ENCODE peak calls at places on chromosome 5, in ten cellular contexts. V is uterus; Y is astrocyte; X is neuronal stem cell; U is left ventricle myocardium inferior; N is SJSA1; E is body of pancreas; M is CD8-positive, alpha-beta memory T cell; K is pancreas; I is neural progenitor cell. R is an unnamed sample.

GRCh38 chr5:178989311-178989710 is 5.8 kb downstream of the GRM6 start:
- DNase-seq in K (no peak), M (no peak), V (no peak), U (no peak), Y (no peak), I (no peak), E (no peak), X (no peak), N (no peak), R (no peak)

GRCh38 chr5:98891591-98891990 is 37.2 kb downstream of the CHD1 start:
- DNase-seq in Y (no peak), K (no peak), X (no peak), N (no peak), M (no peak), U (no peak), I (no peak), V (no peak), E (no peak), R (no peak)

GRCh38 chr5:68071731-68072130 is 143.8 kb upstream of the PIK3R1 start:
- DNase-seq in E (no peak), N (no peak), K (no peak), V (no peak), X (no peak), M (no peak), Y (peak; percentile 26), U (no peak), I (no peak), R (no peak)

GRCh38 chr5:73322453-73323076 is 126.0 kb downstream of the FOXD1 start:
- DNase-seq in Y (no peak), M (no peak), E (no peak), X (no peak), U (no peak), N (no peak), I (no peak), K (no peak), V (no peak), R (no peak)

GRCh38 chr5:32110081-32110696 is 63.9 kb downstream of the GOLPH3 start:
- DNase-seq in X (no peak), V (no peak), K (no peak), E (no peak), U (no peak), I (no peak), M (no peak), Y (no peak), N (no peak), R (no peak)

GRCh38 chr5:28499764-28500290 is 1461.4 kb upstream of the CDH9 start:
- DNase-seq in Y (peak; percentile 49), I (no peak), V (no peak), U (no peak), M (no peak), X (no peak), E (no peak), K (no peak), N (no peak), R (no peak)

GRCh38 chr5:107430077-107430625 is 240.6 kb downstream of the EFNA5 start:
- DNase-seq in K (no peak), X (no peak), Y (no peak), V (no peak), M (no peak), N (no peak), U (no peak), I (no peak), E (no peak), R (no peak)

GRCh38 chr5:112594060-112594850 is 143.4 kb upstream of the APC start:
- DNase-seq in I (no peak), U (no peak), Y (peak; percentile 3), N (no peak), X (no peak), K (no peak), E (peak; percentile 22), V (no peak), M (no peak), R (no peak)

GRCh38 chr5:149452007-149452664 is 73.0 kb upstream of the IL17B start:
- DNase-seq in K (peak; percentile 13), U (peak; percentile 49), N (peak; percentile 76), X (no peak), I (peak; percentile 57), Y (peak; percentile 56), M (no peak), V (peak; percentile 70), E (peak; percentile 46), R (no peak)

GRCh38 chr5:159781626-159782157 is 134.6 kb upstream of the ADRA1B start:
- DNase-seq in K (no peak), X (no peak), E (no peak), V (no peak), U (no peak), N (no peak), I (no peak), M (no peak), Y (no peak), R (no peak)

GRCh38 chr5:58671155-58671554 is 88.3 kb downstream of the RAB3C start:
- DNase-seq in N (no peak), I (no peak), U (no peak), M (no peak), E (peak; percentile 43), V (no peak), X (no peak), K (no peak), Y (no peak), R (no peak)

GRCh38 chr5:58666598-58667595 is 84.0 kb downstream of the RAB3C start:
- DNase-seq in K (no peak), X (peak; percentile 1), E (no peak), I (peak; percentile 61), U (no peak), V (peak; percentile 30), M (no peak), N (no peak), Y (no peak), R (no peak)

GRCh38 chr5:58670620-58671019 is 87.7 kb downstream of the RAB3C start:
- DNase-seq in E (no peak), U (no peak), K (no peak), Y (no peak), N (no peak), M (no peak), X (no peak), I (no peak), V (no peak), R (no peak)

DNA sequence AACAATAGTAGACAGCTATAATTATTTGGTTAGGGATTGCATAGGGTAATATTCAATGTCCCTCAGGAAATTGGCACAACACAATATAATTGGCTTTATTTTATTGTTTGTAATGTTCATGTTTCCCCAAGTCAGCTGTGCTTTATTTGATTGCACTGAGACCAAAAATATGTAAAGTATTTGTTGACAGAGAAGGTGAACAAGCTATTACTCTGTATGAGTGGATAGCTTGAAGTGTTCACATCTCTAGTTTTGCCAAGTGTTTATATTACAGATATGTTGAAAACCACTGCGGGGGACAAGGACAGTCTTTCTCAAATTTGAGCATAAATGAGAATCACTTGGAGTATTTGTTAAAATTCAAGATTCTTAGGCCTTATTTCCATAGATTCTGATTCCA is 83.3 kb downstream of the RAB3C start:
- DNase-seq in E (no peak), M (no peak), X (no peak), V (no peak), Y (no peak), U (no peak), N (no peak), K (no peak), I (no peak), R (no peak)
- H3K27ac ChIP-seq in E (no peak overlapping the region), M (no peak overlapping the region), X (no peak overlapping the region), V (peak overlapping the region; percentile 38), Y (no peak overlapping the region), U (peak overlapping the region; percentile 47), N (no peak overlapping the region), K (no peak overlapping the region), I (no peak overlapping the region), R (no peak overlapping the region)

DNA sequence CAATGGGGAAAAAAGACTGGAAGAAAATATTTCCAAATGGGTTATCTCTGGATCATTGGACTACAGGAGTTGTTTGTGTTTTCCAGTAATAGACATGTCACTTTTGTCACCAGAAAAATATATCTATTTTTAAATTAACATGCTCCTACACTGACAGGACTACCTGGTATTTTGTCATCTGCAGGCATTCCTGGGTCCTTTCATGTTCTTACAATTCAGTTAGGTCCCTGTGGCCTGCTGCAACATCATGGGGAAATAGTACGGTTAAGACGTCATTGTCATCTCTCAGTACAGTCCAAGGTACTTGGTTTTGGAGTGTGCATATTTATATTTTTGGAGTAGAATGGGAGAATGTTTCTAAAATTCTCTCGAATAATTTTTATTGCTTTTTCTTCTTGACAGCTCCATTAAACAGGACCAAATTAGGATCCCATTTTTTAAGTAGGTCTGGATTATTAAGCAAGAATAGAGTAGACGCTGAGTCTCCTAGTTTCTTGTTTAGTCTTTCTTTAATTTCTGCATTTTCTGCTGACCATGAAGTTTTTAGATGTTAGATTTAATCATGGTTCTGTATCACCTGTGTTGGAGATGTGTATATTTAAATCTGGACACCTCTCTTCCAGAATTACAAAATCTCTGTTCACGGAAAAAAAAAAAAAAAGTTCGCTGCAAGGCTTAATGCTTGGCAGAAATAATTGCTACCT is 46.9 kb downstream of the SLC22A5 start:
- DNase-seq in I (no peak), V (no peak), K (no peak), M (no peak), N (no peak), X (no peak), U (no peak), E (no peak), Y (no peak), R (no peak)
- H3K4me1 ChIP-seq in I (peaks cover 12% of the 10 kb centered on the region), V (peaks cover 5% of the 10 kb centered on the region), K (peaks cover 45% of the 10 kb centered on the region), M (peaks cover 84% of the 10 kb centered on the region), N (peaks cover 42% of the 10 kb centered on the region), X (peaks cover 3% of the 10 kb centered on the region), U (peaks cover 100% of the 10 kb centered on the region), E (peaks cover 69% of the 10 kb centered on the region), Y (peaks cover 23% of the 10 kb centered on the region), R (peaks cover 76% of the 10 kb centered on the region)

DNA sequence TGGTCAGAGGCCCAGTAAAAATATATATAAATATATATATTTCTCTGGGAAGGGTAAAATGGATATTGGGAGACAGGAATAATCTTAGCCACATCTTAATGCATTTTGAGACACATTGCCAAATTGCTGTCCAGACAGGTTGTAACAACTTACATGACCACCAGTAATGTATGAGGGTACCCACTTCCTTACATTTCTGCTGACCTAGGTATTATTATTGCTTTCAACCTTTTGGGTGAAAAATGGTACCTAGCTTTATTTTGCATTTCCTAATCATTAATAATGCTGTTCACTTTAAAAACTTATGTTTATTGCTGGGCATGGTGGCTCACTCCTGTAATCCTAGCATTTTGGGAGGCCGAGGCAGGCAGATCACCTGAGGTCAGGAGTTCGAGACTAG is 61.5 kb downstream of the MEGF10 start:
- DNase-seq in E (no peak), N (no peak), K (no peak), X (no peak), V (no peak), I (no peak), M (no peak), U (no peak), Y (no peak), R (no peak)
- H3K27ac ChIP-seq in E (no peak overlapping the region), N (peak overlapping the region; percentile 9), K (no peak overlapping the region), X (no peak overlapping the region), V (no peak overlapping the region), I (no peak overlapping the region), M (no peak overlapping the region), U (no peak overlapping the region), Y (no peak overlapping the region), R (no peak overlapping the region)

DNA sequence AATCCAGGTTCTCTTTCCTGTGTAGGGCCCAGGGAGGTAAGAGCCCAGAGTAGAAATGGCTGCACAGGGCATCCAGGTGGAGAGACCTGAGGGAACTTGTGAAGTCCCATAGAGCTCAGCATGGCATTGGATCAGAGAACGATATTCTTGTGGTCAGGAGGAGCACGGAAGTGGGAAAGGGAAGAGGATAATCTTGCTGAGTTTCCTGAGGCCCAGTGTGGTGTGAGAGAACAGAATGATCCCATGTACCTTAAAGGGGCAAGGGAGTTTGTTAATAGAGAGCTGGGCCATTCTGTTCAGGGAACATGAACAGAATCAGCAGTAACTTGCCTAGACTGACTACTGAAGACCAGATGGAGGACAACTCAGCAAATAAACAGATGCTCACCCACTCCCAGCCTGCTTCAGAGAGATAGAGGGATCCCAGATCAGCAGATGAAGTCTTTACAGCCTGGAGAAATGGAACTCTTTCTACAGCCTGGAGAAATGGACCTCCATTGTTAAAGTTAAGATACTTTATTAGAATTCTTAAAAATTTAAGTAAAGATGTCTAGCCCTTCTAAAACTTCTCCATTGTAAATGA is 119.7 kb upstream of the ELL2 start:
- DNase-seq in M (no peak), U (no peak), I (no peak), Y (no peak), K (no peak), X (no peak), E (no peak), V (no peak), N (no peak), R (no peak)
- H3K4me1 ChIP-seq in M (no peaks in the 10 kb centered on the region), U (no peaks in the 10 kb centered on the region), I (no peaks in the 10 kb centered on the region), Y (peaks cover 22% of the 10 kb centered on the region), K (peaks cover 15% of the 10 kb centered on the region), X (no peaks in the 10 kb centered on the region), E (peaks cover 15% of the 10 kb centered on the region), V (no peaks in the 10 kb centered on the region), N (peaks cover 24% of the 10 kb centered on the region), R (no peaks in the 10 kb centered on the region)

R was measured in ascending aorta.